ENCODE peak calls at places on chromosomes 12 and 14, in four cellular contexts. F is NCI-H1417, I is GM06990, S is NCI-H1092. A is an unnamed sample.

GRCh38 chr14:21078287-21078686 is 8.2 kb downstream of the ARHGEF40 start:
- DNase-seq in F (no peak), I (no peak), S (no peak), A (no peak)

GRCh38 chr12:93657076-93657475 is 20.1 kb upstream of the CRADD start:
- DNase-seq in F (no peak), I (no peak), S (no peak), A (no peak)

GRCh38 chr14:74630881-74631690 is 19.0 kb upstream of the LTBP2 start:
- DNase-seq in F (no peak), I (no peak), S (no peak), A (no peak)

GRCh38 chr12:8917751-8918150 is 3.4 kb downstream of the PHC1 start:
- DNase-seq in F (no peak), I (no peak), S (no peak), A (no peak)

GRCh38 chr12:129934977-129935376 is 31.2 kb upstream of the TMEM132D start:
- DNase-seq in F (no peak), I (no peak), S (no peak), A (no peak)

GRCh38 chr14:74938873-74939495 is 15.9 kb upstream of the RPS6KL1 start:
- DNase-seq in F (no peak), I (no peak), S (no peak), A (no peak)

GRCh38 chr14:81837304-81837703 is 303.7 kb upstream of the SEL1L start:
- DNase-seq in F (no peak), I (no peak), S (no peak), A (no peak)

GRCh38 chr12:22733756-22734155 is 108.8 kb downstream of the ETNK1 start:
- DNase-seq in F (no peak), I (no peak), S (no peak), A (no peak)

A was measured in NCI-H2029 treated with DMSO at 0.1 percent for 48 hours.